ENCODE peak calls at places on chromosomes 13 and 19, in five cellular contexts. J is NCI-H2227 treated with DMSO at 0.1 percent for 48 hours; W is NCI-H2029 treated with DMSO at 0.1 percent for 48 hours; C is activated CD4-positive, CD25-positive, alpha-beta regulatory T cell treated with anti-CD3 and anti-CD28 coated beads, Interleukin-2, amount 50 U/mL, for 16 hours; R is head of caudate nucleus. Q is an unnamed sample.

GRCh38 chr13:59038824-59039223 is 1124.9 kb downstream of the DIAPH3 start:
- DNase-seq in W (no peak), C (no peak), R (no peak), J (no peak), Q (no peak)

GRCh38 chr19:23409392-23410048 is 14.2 kb upstream of the ZNF91 start:
- DNase-seq in C (no peak), R (no peak), J (no peak), W (no peak), Q (no peak)

GRCh38 chr19:18000981-18001836 is 6.8 kb upstream of the ARRDC2 start:
- DNase-seq in W (peak), C (peak), R (peak), J (peak), Q (peak)

GRCh38 chr13:100459747-100460146 is 128.8 kb downstream of the GGACT start:
- DNase-seq in R (no peak), J (no peak), W (no peak), C (no peak), Q (no peak)

GRCh38 chr19:45952691-45953505 is 20.8 kb downstream of the NOVA2 start:
- DNase-seq in R (no peak), C (no peak), J (peak), W (peak), Q (peak)

GRCh38 chr13:59666504-59666903 is 497.2 kb downstream of the DIAPH3 start:
- DNase-seq in C (no peak), R (no peak), J (no peak), W (no peak), Q (no peak)

GRCh38 chr13:51848674-51849073 is 3.7 kb upstream of the TMEM272 start:
- DNase-seq in W (no peak), C (no peak), J (no peak), R (no peak), Q (no peak)

GRCh38 chr19:7870571-7871279 is 3.5 kb downstream of the PRR36 start:
- DNase-seq in W (no peak), C (no peak), R (peak), J (no peak), Q (peak)

GRCh38 chr19:45215391-45216191 is 29.6 kb downstream of the EXOC3L2 start:
- DNase-seq in R (no peak), W (no peak), J (no peak), C (no peak), Q (no peak)

GRCh38 chr13:110290153-110290552 is 16.8 kb downstream of the COL4A1 start:
- DNase-seq in C (no peak), J (no peak), W (no peak), R (no peak), Q (no peak)

GRCh38 chr19:4584670-4585460 is 25.4 kb upstream of the SEMA6B start:
- DNase-seq in J (no peak), W (no peak), R (peak), C (no peak), Q (no peak)

GRCh38 chr13:48888613-48889012 is 87.1 kb upstream of the FNDC3A start:
- DNase-seq in J (no peak), C (no peak), R (no peak), W (no peak), Q (no peak)

GRCh38 chr19:589693-590395 is at the start of gene HCN2:
- DNase-seq in C (no peak), J (no peak), W (no peak), R (no peak), Q (no peak)

GRCh38 chr13:94596575-94596971 is 621 bp upstream of the TGDS start:
- DNase-seq in R (no peak), C (no peak), W (no peak), J (no peak), Q (no peak)

GRCh38 chr13:25840261-25840660 is 211.6 kb downstream of the SHISA2 start:
- DNase-seq in J (no peak), W (no peak), C (no peak), R (no peak), Q (no peak)

GRCh38 chr13:40181203-40181845 is 485.1 kb downstream of the FOXO1 start:
- DNase-seq in W (no peak), C (no peak), J (no peak), R (no peak), Q (no peak)